ENCODE peak calls at places on chromosomes 7 and 10, in seven cellular contexts. One of them, this sample, is unnamed.

GRCh38 chr7:87092568-87093091 is 33.2 kb upstream of the ELAPOR2 start:
- DNase-seq in H1: no peak
- DNase-seq in trophoblast cell: no peak
- DNase-seq in H9: no peak
- DNase-seq in IMR-90: no peak
- DNase-seq in neuronal stem cell: no peak
- DNase-seq in mesenchymal stem cell: no peak
- DNase-seq in this sample: no peak

GRCh38 chr10:51082857-51083256 is 8.6 kb downstream of the PRKG1 start:
- DNase-seq in H9: no peak
- DNase-seq in neuronal stem cell: no peak
- DNase-seq in IMR-90: no peak
- DNase-seq in trophoblast cell: no peak
- DNase-seq in mesenchymal stem cell: no peak
- DNase-seq in H1: no peak
- DNase-seq in this sample: no peak

GRCh38 chr10:104642311-104643022 is 1.4 kb downstream of the SORCS3 start:
- DNase-seq in mesenchymal stem cell: no peak
- DNase-seq in neuronal stem cell: peak; percentile 71
- DNase-seq in IMR-90: no peak
- DNase-seq in H9: peak; percentile 93
- DNase-seq in trophoblast cell: no peak
- DNase-seq in H1: peak; percentile 96
- DNase-seq in this sample: peak; percentile 88

GRCh38 chr10:113326160-113327111 is 226.4 kb upstream of the HABP2 start:
- DNase-seq in H9: peak; percentile 39
- DNase-seq in IMR-90: peak; percentile 81
- DNase-seq in H1: no peak
- DNase-seq in trophoblast cell: peak; percentile 91
- DNase-seq in mesenchymal stem cell: peak; percentile 93
- DNase-seq in neuronal stem cell: peak; percentile 15
- DNase-seq in this sample: peak; percentile 96

GRCh38 chr10:111511751-111512150 is 434.9 kb downstream of the ADRA2A start:
- DNase-seq in H1: no peak
- DNase-seq in IMR-90: no peak
- DNase-seq in H9: no peak
- DNase-seq in mesenchymal stem cell: no peak
- DNase-seq in neuronal stem cell: peak; percentile 8
- DNase-seq in trophoblast cell: no peak
- DNase-seq in this sample: peak; percentile 43

GRCh38 chr10:68332259-68333057 is at the start of gene PBLD:
- DNase-seq in H1: peak; percentile 82
- DNase-seq in IMR-90: peak; percentile 74
- DNase-seq in mesenchymal stem cell: peak; percentile 86
- DNase-seq in H9: peak; percentile 78
- DNase-seq in trophoblast cell: peak; percentile 82
- DNase-seq in neuronal stem cell: peak; percentile 79
- DNase-seq in this sample: peak; percentile 94

GRCh38 chr7:15720849-15721471 is 34.5 kb upstream of the MEOX2 start:
- DNase-seq in neuronal stem cell: peak; percentile 20
- DNase-seq in trophoblast cell: peak; percentile 59
- DNase-seq in IMR-90: peak; percentile 53
- DNase-seq in H1: peak; percentile 50
- DNase-seq in mesenchymal stem cell: peak; percentile 45
- DNase-seq in H9: no peak
- DNase-seq in this sample: peak; percentile 37

GRCh38 chr7:2281556-2281955 is 32.7 kb downstream of the SNX8 start:
- DNase-seq in H1: no peak
- DNase-seq in H9: no peak
- DNase-seq in neuronal stem cell: no peak
- DNase-seq in mesenchymal stem cell: peak; percentile 7
- DNase-seq in trophoblast cell: no peak
- DNase-seq in IMR-90: peak; percentile 55
- DNase-seq in this sample: no peak

GRCh38 chr7:82506702-82507101 is 63.1 kb upstream of the CACNA2D1 start:
- DNase-seq in mesenchymal stem cell: peak; percentile 37
- DNase-seq in IMR-90: peak; percentile 62
- DNase-seq in trophoblast cell: no peak
- DNase-seq in H9: peak; percentile 33
- DNase-seq in H1: no peak
- DNase-seq in neuronal stem cell: no peak
- DNase-seq in this sample: no peak

GRCh38 chr7:150818971-150819370 is 18.4 kb downstream of the TMEM176A start:
- DNase-seq in neuronal stem cell: no peak
- DNase-seq in trophoblast cell: no peak
- DNase-seq in H9: no peak
- DNase-seq in IMR-90: no peak
- DNase-seq in mesenchymal stem cell: no peak
- DNase-seq in H1: no peak
- DNase-seq in this sample: no peak

GRCh38 chr7:2255145-2256139 is 13.4 kb downstream of the NUDT1 start:
- DNase-seq in neuronal stem cell: no peak
- DNase-seq in mesenchymal stem cell: no peak
- DNase-seq in IMR-90: no peak
- DNase-seq in H1: no peak
- DNase-seq in trophoblast cell: peak; percentile 23
- DNase-seq in H9: no peak
- DNase-seq in this sample: no peak

GRCh38 chr7:142859829-142860228 is 5.0 kb downstream of the EPHB6 start:
- DNase-seq in trophoblast cell: peak; percentile 27
- DNase-seq in neuronal stem cell: no peak
- DNase-seq in H9: no peak
- DNase-seq in mesenchymal stem cell: peak; percentile 37
- DNase-seq in IMR-90: peak; percentile 2
- DNase-seq in H1: no peak
- DNase-seq in this sample: no peak

GRCh38 chr10:108303149-108303548 is 1138.6 kb upstream of the SORCS1 start:
- DNase-seq in neuronal stem cell: no peak
- DNase-seq in mesenchymal stem cell: no peak
- DNase-seq in trophoblast cell: no peak
- DNase-seq in H9: no peak
- DNase-seq in IMR-90: no peak
- DNase-seq in H1: no peak
- DNase-seq in this sample: no peak

GRCh38 chr10:129464251-129464650 is 2.8 kb upstream of the MGMT start:
- DNase-seq in H9: no peak
- DNase-seq in neuronal stem cell: no peak
- DNase-seq in mesenchymal stem cell: no peak
- DNase-seq in trophoblast cell: peak; percentile 14
- DNase-seq in H1: no peak
- DNase-seq in IMR-90: no peak
- DNase-seq in this sample: peak; percentile 52

GRCh38 chr7:2863461-2864066 is 19.5 kb upstream of the GNA12 start:
- DNase-seq in IMR-90: peak; percentile 97
- DNase-seq in H9: peak; percentile 63
- DNase-seq in mesenchymal stem cell: peak; percentile 100
- DNase-seq in H1: no peak
- DNase-seq in trophoblast cell: peak; percentile 77
- DNase-seq in neuronal stem cell: no peak
- DNase-seq in this sample: peak; percentile 94

GRCh38 chr10:76910184-76910962 is 727.2 kb downstream of the KCNMA1 start:
- DNase-seq in IMR-90: no peak
- DNase-seq in H1: no peak
- DNase-seq in trophoblast cell: no peak
- DNase-seq in H9: no peak
- DNase-seq in neuronal stem cell: no peak
- DNase-seq in mesenchymal stem cell: no peak
- DNase-seq in this sample: no peak

GRCh38 chr10:101085846-101086245 is 24.1 kb downstream of the KAZALD1 start:
- DNase-seq in H1: no peak
- DNase-seq in trophoblast cell: no peak
- DNase-seq in IMR-90: no peak
- DNase-seq in H9: no peak
- DNase-seq in mesenchymal stem cell: no peak
- DNase-seq in neuronal stem cell: no peak
- DNase-seq in this sample: no peak

GRCh38 chr7:79434098-79434497 is 19.4 kb downstream of the MAGI2 start:
- DNase-seq in trophoblast cell: peak; percentile 39
- DNase-seq in neuronal stem cell: no peak
- DNase-seq in H1: no peak
- DNase-seq in IMR-90: peak; percentile 90
- DNase-seq in H9: no peak
- DNase-seq in mesenchymal stem cell: peak; percentile 68
- DNase-seq in this sample: no peak

GRCh38 chr7:27946351-27946750 is 206.4 kb downstream of the TAX1BP1 start:
- DNase-seq in H1: no peak
- DNase-seq in neuronal stem cell: no peak
- DNase-seq in IMR-90: no peak
- DNase-seq in trophoblast cell: no peak
- DNase-seq in H9: no peak
- DNase-seq in mesenchymal stem cell: no peak
- DNase-seq in this sample: no peak

GRCh38 chr10:48935141-48935540 is 4.5 kb downstream of the LRRC18 start:
- DNase-seq in H1: no peak
- DNase-seq in trophoblast cell: no peak
- DNase-seq in IMR-90: no peak
- DNase-seq in neuronal stem cell: no peak
- DNase-seq in H9: peak; percentile 23
- DNase-seq in mesenchymal stem cell: no peak
- DNase-seq in this sample: peak; percentile 67

GRCh38 chr10:95560288-95561199 is 627 bp downstream of the SORBS1 start:
- DNase-seq in mesenchymal stem cell: peak; percentile 50
- DNase-seq in H1: peak; percentile 76
- DNase-seq in H9: peak; percentile 73
- DNase-seq in neuronal stem cell: no peak
- DNase-seq in trophoblast cell: peak; percentile 63
- DNase-seq in IMR-90: peak; percentile 22
- DNase-seq in this sample: peak; percentile 68

DNA sequence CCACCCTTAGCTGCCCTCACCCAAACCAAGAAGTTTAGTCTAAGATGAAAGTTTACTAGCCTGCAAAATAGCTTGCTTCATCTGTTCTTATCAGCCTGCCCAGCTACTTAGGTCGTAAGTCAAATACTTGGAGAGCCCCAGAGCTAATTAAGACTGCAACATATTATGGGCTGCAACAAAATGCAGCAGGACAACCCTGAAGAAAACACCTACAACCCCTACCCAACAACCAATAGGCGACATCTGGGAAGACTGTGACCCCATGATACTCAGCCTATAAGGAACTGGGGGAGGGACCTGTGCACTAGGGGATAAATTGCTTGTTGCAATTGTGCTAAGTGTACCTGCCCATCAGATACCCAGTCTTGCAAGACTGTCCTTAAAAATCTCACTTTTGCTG is 64.1 kb downstream of the LYZL2 start:
- DNase-seq in mesenchymal stem cell: no peak
- DNase-seq in IMR-90: no peak
- DNase-seq in neuronal stem cell: no peak
- DNase-seq in H9: no peak
- DNase-seq in H1: no peak
- DNase-seq in trophoblast cell: peak; percentile 67
- DNase-seq in this sample: no peak
- H3K18ac ChIP-seq in mesenchymal stem cell: no peak overlapping the region
- H3K18ac ChIP-seq in IMR-90: no peak overlapping the region
- H3K18ac ChIP-seq in neuronal stem cell: no peak overlapping the region
- H3K18ac ChIP-seq in H9: no peak overlapping the region
- H3K18ac ChIP-seq in H1: no peak overlapping the region
- H3K18ac ChIP-seq in trophoblast cell: no peak overlapping the region
- H3K18ac ChIP-seq in this sample: no peak overlapping the region

DNA sequence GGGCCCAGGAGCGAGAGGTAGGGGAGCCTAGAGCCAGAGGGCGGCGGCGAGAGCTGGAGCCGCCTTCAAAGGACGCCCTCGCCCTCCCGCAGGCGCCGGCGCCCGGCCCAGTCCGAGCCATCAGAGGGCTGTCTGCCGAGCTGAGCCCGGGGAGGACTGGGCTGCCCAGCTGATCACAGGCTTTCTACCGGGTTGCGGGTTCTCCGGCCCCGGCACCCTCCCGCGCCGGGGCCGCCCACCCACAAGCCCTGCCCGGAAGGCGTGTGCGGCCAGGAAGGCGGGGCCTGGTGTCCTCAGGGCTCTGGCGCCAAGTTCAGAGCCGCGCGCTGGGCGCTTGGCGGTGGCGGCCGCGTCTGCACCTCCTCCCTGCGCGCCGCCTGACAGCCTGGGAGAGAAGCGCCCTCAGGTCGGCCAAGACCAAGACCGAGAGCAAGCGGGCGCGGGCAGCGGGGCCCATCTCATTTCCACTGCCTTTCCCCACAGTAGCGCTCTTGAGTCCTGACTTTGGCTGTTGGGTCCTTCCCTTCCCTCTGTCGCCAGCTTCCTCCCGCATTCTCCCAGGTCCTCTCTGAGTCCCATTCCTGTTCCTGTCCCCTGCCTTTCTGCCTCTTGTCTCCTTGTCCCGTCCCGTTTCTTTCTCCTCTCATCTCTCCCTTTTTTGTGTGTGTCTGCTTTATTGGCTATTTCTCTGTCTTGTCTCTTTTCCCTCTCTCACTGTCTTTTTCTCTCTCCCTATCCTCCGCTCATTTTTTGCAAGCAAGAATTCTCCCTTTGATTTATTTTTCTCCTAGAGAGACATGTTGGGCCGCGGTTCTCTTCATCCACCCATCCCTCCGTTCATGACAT is 60.6 kb upstream of the MSMB start:
- DNase-seq in IMR-90: peak; percentile 12
- DNase-seq in H9: peak; percentile 82
- DNase-seq in mesenchymal stem cell: peak; percentile 75
- DNase-seq in trophoblast cell: peak; percentile 80
- DNase-seq in H1: peak; percentile 85
- DNase-seq in neuronal stem cell: peak; percentile 23
- DNase-seq in this sample: peak; percentile 87
- H3K9ac ChIP-seq in IMR-90: peak overlapping the region; percentile 37
- H3K9ac ChIP-seq in H9: no peak overlapping the region
- H3K9ac ChIP-seq in mesenchymal stem cell: peak overlapping the region; percentile 52
- H3K9ac ChIP-seq in trophoblast cell: peak overlapping the region; percentile 60
- H3K9ac ChIP-seq in H1: no peak overlapping the region
- H3K9ac ChIP-seq in neuronal stem cell: peak overlapping the region; percentile 81
- H3K9ac ChIP-seq in this sample: peak overlapping the region; percentile 82

DNA sequence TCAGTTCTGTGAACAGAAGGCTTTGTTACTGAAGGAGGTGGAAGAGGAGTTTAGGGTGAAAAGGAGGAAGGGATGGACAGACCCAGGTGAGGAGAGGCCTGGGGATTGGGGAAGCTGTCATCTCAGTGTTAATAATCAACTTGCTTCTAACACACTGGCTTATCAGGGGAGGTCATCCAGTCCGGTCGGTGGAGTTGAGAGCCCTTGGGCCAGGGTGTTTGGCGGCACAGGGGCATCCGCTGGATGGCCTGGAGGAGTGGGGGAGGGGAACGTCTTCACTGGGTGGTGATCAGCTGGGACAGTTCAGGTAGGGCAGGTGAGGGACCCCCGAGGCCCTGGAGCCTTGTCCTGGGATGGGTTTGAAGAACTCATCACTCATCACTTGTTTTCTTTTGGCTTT is 33.9 kb downstream of the SHH start:
- DNase-seq in IMR-90: no peak
- DNase-seq in H9: no peak
- DNase-seq in trophoblast cell: no peak
- DNase-seq in H1: no peak
- DNase-seq in neuronal stem cell: no peak
- DNase-seq in mesenchymal stem cell: no peak
- DNase-seq in this sample: no peak
- H3K23ac ChIP-seq in IMR-90: no peak overlapping the region
- H3K23ac ChIP-seq in H9: no peak overlapping the region
- H3K23ac ChIP-seq in trophoblast cell: no peak overlapping the region
- H3K23ac ChIP-seq in H1: no peak overlapping the region
- H3K23ac ChIP-seq in neuronal stem cell: no peak overlapping the region
- H3K23ac ChIP-seq in mesenchymal stem cell: no peak overlapping the region
- H3K23ac ChIP-seq in this sample: no peak overlapping the region

DNA sequence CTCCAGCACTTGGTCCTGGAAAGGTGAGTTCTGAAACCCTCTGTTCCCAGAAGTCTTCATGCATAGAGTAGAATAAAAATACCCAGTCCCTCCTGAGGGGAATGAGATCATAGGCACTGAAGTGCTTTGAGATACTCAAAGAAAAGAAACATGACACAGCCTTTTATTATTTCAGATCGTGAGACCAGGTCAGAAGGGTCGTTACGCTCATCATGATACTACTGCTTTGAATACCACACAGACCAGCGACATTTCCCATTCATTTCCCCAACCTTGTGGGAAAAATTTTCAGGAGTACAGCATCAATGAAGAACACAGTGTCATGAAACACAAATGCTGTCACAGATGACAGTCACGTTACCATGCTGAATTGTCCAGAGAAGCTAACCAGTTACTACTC is 15.0 kb downstream of the CLRN3 start:
- DNase-seq in H1: no peak
- DNase-seq in IMR-90: no peak
- DNase-seq in trophoblast cell: no peak
- DNase-seq in H9: no peak
- DNase-seq in neuronal stem cell: no peak
- DNase-seq in mesenchymal stem cell: no peak
- DNase-seq in this sample: no peak
- H3K18ac ChIP-seq in H1: no peak overlapping the region
- H3K18ac ChIP-seq in IMR-90: no peak overlapping the region
- H3K18ac ChIP-seq in trophoblast cell: no peak overlapping the region
- H3K18ac ChIP-seq in H9: no peak overlapping the region
- H3K18ac ChIP-seq in neuronal stem cell: no peak overlapping the region
- H3K18ac ChIP-seq in mesenchymal stem cell: no peak overlapping the region
- H3K18ac ChIP-seq in this sample: no peak overlapping the region

This sample was measured in mesendoderm.